ENCODE peak calls at places on chromosomes 13 and 19, in six cellular contexts. C, D, M, V, L and O are unnamed samples.
A peak's percentile ranks its signal among the peaks of the same experiment; 100 is the strongest.

GRCh38 chr13:110538632-110539031 is 22.9 kb downstream of the RAB20 start:
- DNase-seq in C (no peak), D (no peak), M (peak; percentile 78), V (peak; percentile 81), L (no peak), O (no peak)

GRCh38 chr13:30847697-30848307 is 58.3 kb upstream of the MEDAG start:
- DNase-seq in C (peak; percentile 40), D (no peak), M (peak; percentile 99), V (no peak), L (no peak), O (peak; percentile 81)

GRCh38 chr13:31046711-31047279 is 114.3 kb downstream of the TEX26 start:
- DNase-seq in C (no peak), D (peak; percentile 90), M (peak; percentile 68), V (no peak), L (peak; percentile 64), O (no peak)

GRCh38 chr13:52010890-52011689 is at the start of gene ATP7B:
- DNase-seq in C (no peak), D (peak; percentile 28), M (peak; percentile 13), V (peak; percentile 60), L (no peak), O (no peak)

GRCh38 chr13:74098077-74098476 is 36.1 kb downstream of the KLF12 start:
- DNase-seq in C (no peak), D (no peak), M (no peak), V (no peak), L (no peak), O (no peak)

GRCh38 chr13:66994097-66994496 is 236.0 kb downstream of the PCDH9 start:
- DNase-seq in C (no peak), D (peak; percentile 93), M (peak; percentile 85), V (peak; percentile 76), L (peak; percentile 43), O (peak; percentile 35)

GRCh38 chr13:79810671-79811070 is 329.7 kb downstream of the NDFIP2 start:
- DNase-seq in C (no peak), D (no peak), M (peak; percentile 64), V (no peak), L (no peak), O (peak; percentile 49)

GRCh38 chr13:19586904-19587634 is 25.7 kb upstream of the TPTE2 start:
- DNase-seq in C (peak; percentile 65), D (peak; percentile 32), M (peak; percentile 33), V (no peak), L (no peak), O (no peak)

GRCh38 chr13:44921931-44922758 is 67.1 kb downstream of the NUFIP1 start:
- DNase-seq in C (no peak), D (no peak), M (peak; percentile 95), V (peak; percentile 85), L (no peak), O (peak; percentile 74)

GRCh38 chr19:6499052-6499790 is 2.9 kb downstream of the TUBB4A start:
- DNase-seq in C (no peak), D (no peak), M (no peak), V (no peak), L (no peak), O (no peak)

GRCh38 chr13:59112375-59112774 is 1051.4 kb downstream of the DIAPH3 start:
- DNase-seq in C (no peak), D (peak; percentile 30), M (peak; percentile 98), V (peak; percentile 67), L (no peak), O (peak; percentile 91)

GRCh38 chr19:43470288-43470687 is 4.9 kb upstream of the LYPD3 start:
- DNase-seq in C (no peak), D (no peak), M (peak; percentile 7), V (no peak), L (no peak), O (no peak)

GRCh38 chr19:52171321-52172169 is at the start of gene ZNF836:
- DNase-seq in C (peak; percentile 51), D (peak; percentile 83), M (peak; percentile 81), V (peak; percentile 86), L (peak; percentile 92), O (no peak)

GRCh38 chr19:29753190-29753933 is 38.3 kb upstream of the C19orf12 start:
- DNase-seq in C (no peak), D (peak; percentile 24), M (no peak), V (no peak), L (no peak), O (no peak)

GRCh38 chr19:2273356-2274184 is 8.4 kb downstream of the PEAK3 start:
- DNase-seq in C (peak; percentile 65), D (peak; percentile 96), M (peak; percentile 86), V (peak; percentile 72), L (peak; percentile 89), O (no peak)

GRCh38 chr19:15550847-15551182 is 42.5 kb downstream of the CYP4F22 start:
- DNase-seq in C (no peak), D (no peak), M (peak; percentile 5), V (no peak), L (no peak), O (no peak)

GRCh38 chr13:95896302-95896701 is 156.9 kb downstream of the UGGT2 start:
- DNase-seq in C (no peak), D (no peak), M (peak; percentile 56), V (no peak), L (no peak), O (no peak)

GRCh38 chr19:36198116-36198515 is 16.3 kb downstream of the ZNF565 start:
- DNase-seq in C (no peak), D (no peak), M (peak; percentile 4), V (no peak), L (no peak), O (no peak)

GRCh38 chr19:6766357-6767080 is 716 bp downstream of the SH2D3A start:
- DNase-seq in C (no peak), D (no peak), M (no peak), V (no peak), L (peak; percentile 63), O (no peak)

GRCh38 chr13:33134213-33134612 is 118.0 kb downstream of the KL start:
- DNase-seq in C (no peak), D (no peak), M (no peak), V (no peak), L (no peak), O (no peak)

GRCh38 chr19:40348961-40349507 is 539 bp downstream of the PLD3 start:
- DNase-seq in C (no peak), D (no peak), M (peak; percentile 48), V (peak; percentile 61), L (no peak), O (no peak)

GRCh38 chr19:2491130-2491801 is 15.3 kb downstream of the GADD45B start:
- DNase-seq in C (no peak), D (peak; percentile 46), M (peak; percentile 79), V (no peak), L (peak; percentile 95), O (peak; percentile 83)

GRCh38 chr13:59715591-59715990 is 448.1 kb downstream of the DIAPH3 start:
- DNase-seq in C (no peak), D (no peak), M (no peak), V (no peak), L (no peak), O (no peak)

GRCh38 chr19:29105629-29106352 is 107.2 kb downstream of the UQCRFS1 start:
- DNase-seq in C (no peak), D (no peak), M (no peak), V (no peak), L (no peak), O (no peak)

GRCh38 chr13:90305796-90306195 is 1041.7 kb upstream of the MIR17HG start:
- DNase-seq in C (no peak), D (no peak), M (no peak), V (no peak), L (no peak), O (no peak)
- H3K27me3 ChIP-seq in C (no peaks in the 10 kb centered on the region), D (no peaks in the 10 kb centered on the region), M (no peaks in the 10 kb centered on the region), V (no peaks in the 10 kb centered on the region), L (no peaks in the 10 kb centered on the region), O (no peaks in the 10 kb centered on the region)

GRCh38 chr13:20637811-20638210 is 65.7 kb upstream of the IL17D start:
- DNase-seq in C (no peak), D (no peak), M (no peak), V (no peak), L (no peak), O (no peak)

GRCh38 chr13:20633802-20634201 is 66.8 kb downstream of the IFT88 start:
- DNase-seq in C (no peak), D (no peak), M (no peak), V (no peak), L (no peak), O (no peak)

GRCh38 chr13:20636079-20636478 is 67.4 kb upstream of the IL17D start:
- DNase-seq in C (no peak), D (no peak), M (no peak), V (no peak), L (no peak), O (no peak)
- TF ChIP-seq CTCF in C (no peak), D (no peak), M (no peak), V (no peak), L (no peak), O (no peak)

GRCh38 chr13:27794075-27794691 is 1.9 kb downstream of the GSX1 start:
- DNase-seq in C (no peak), D (no peak), M (no peak), V (no peak), L (no peak), O (no peak)

GRCh38 chr13:27797228-27797624 is 4.9 kb downstream of the GSX1 start:
- DNase-seq in C (no peak), D (peak; percentile 34), M (peak; percentile 39), V (no peak), L (no peak), O (no peak)

GRCh38 chr13:27795718-27796019 is 3.4 kb downstream of the GSX1 start:
- DNase-seq in C (no peak), D (no peak), M (no peak), V (no peak), L (no peak), O (no peak)

GRCh38 chr13:27794921-27795717 is 2.8 kb downstream of the GSX1 start:
- DNase-seq in C (no peak), D (no peak), M (no peak), V (no peak), L (no peak), O (no peak)

DNA sequence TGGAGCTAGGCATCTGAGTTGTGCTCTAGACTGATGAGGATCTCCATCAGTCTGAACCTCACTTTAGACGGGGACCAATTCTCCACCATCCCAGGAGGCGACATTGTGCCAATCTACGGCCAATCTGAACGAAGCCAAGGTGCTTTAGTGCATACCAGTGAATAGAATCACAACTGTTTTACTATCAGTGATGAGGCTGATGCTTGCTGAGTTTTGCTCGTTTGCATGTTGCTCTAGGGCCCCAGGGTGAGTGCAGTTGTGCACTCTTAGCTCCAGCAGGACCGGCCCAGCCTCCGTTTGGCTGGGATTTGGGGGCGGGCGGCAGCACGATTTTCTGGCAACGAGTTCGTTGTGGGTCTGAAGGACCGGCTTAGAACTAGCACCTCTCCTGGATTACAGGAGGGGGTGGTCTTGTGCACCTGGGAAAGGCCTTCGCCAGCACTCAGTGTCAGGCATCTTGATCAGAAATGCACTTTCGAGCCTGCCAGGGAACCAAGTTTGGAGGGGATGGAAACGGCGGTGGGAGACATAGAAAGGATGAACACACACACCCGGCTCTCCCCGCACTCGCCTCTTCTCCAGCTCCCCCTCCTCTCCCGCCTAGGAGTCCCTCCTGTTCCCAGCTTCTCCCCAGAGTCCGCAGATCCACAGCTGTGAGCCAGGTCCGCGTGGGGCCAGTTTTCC is 4.4 kb downstream of the GSX1 start:
- DNase-seq in C (no peak), D (no peak), M (no peak), V (no peak), L (no peak), O (no peak)
- H3K27me3 ChIP-seq in C (peaks cover 18% of the 10 kb centered on the region), D (peaks cover 83% of the 10 kb centered on the region), M (peaks cover 100% of the 10 kb centered on the region), V (peaks cover 67% of the 10 kb centered on the region), L (peaks cover 52% of the 10 kb centered on the region), O (peaks cover 63% of the 10 kb centered on the region)

DNA sequence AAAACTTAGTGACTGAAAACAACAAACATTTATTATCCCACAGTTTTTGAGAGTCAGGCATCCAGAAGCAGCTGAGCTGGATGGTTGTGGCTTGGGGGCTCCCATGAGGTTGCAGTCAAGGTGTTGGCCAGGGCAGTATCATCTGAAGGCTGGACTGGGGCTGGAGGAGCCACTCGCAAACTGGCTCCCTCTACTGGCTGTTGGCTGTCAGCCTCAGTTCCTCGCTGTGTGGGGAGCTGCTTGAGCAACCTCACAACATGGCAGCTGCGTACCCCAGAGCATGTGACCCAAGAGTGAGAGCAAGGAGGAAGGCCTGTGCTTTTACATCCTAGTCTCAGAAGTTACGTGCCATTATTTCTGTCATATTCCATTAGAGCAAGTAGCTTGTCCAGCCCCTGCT is 9.7 kb downstream of the YJU2 start:
- DNase-seq in C (no peak), D (no peak), M (no peak), V (no peak), L (no peak), O (no peak)
- TF ChIP-seq CTCF in C (peak; percentile 20), D (peak; percentile 35), M (peak; percentile 6), V (no peak), L (no peak), O (peak; percentile 16)